ENCODE peak calls at places on chromosomes 16 and 17, in four cellular contexts. L is aorta; W is CD4-positive, alpha-beta T cell; Y is progenitor cell of endocrine pancreas. N is an unnamed sample.

GRCh38 chr17:28897769-28898259 is 281 bp upstream of the FLOT2 start:
- DNase-seq in Y (no peak), L (peak), W (no peak), N (no peak)

GRCh38 chr17:17724307-17724921 is 43.2 kb downstream of the RAI1 start:
- DNase-seq in W (no peak), L (no peak), Y (no peak), N (no peak)

GRCh38 chr16:67346328-67346727 is 19.7 kb downstream of the LRRC36 start:
- DNase-seq in Y (no peak), W (no peak), L (no peak), N (no peak)

GRCh38 chr17:58308173-58308984 is 20.2 kb downstream of the TSPOAP1 start:
- DNase-seq in Y (peak), W (no peak), L (no peak), N (no peak)

GRCh38 chr17:7084058-7084457 is 4.0 kb upstream of the CLEC10A start:
- DNase-seq in W (no peak), Y (no peak), L (no peak), N (no peak)

GRCh38 chr17:79991140-79991923 is 44.3 kb downstream of the TBC1D16 start:
- DNase-seq in L (peak), Y (peak), W (peak), N (peak)

GRCh38 chr17:2949469-2950044 is 113.8 kb downstream of the OR1D5 start:
- DNase-seq in L (peak), W (no peak), Y (no peak), N (peak)

GRCh38 chr17:61230461-61230860 is 169.2 kb upstream of the TBX2 start:
- DNase-seq in W (no peak), Y (no peak), L (no peak), N (no peak)